ENCODE peak calls at places on chromosomes 4 and X, in six cellular contexts. X is WERI-Rb-1; Z is heart right ventricle; O is small intestine; V is HepG2; K is CD4-positive, CD25-positive, alpha-beta regulatory T cell. F is an unnamed sample. For H3K36me3, the result is how much of the 10 kb centered on the place peaks cover.

GRCh38 chr4:77092832-77093800 is 17.3 kb upstream of the CCNI start:
- DNase-seq in K (no peak), O (peak), Z (no peak), X (no peak), V (no peak), F (no peak)

GRCh38 chr4:173519130-173520101 is 10.6 kb downstream of the HAND2 start:
- DNase-seq in V (no peak), O (no peak), K (no peak), X (no peak), Z (peak), F (no peak)

GRCh38 chrX:151402719-151403390 is 5.8 kb downstream of the VMA21 start:
- DNase-seq in K (no peak), Z (peak), O (peak), V (no peak), X (no peak), F (no peak)

GRCh38 chr4:56656346-56656643 is 24.8 kb downstream of the HOPX start:
- DNase-seq in Z (peak), K (no peak), X (peak), O (peak), V (no peak), F (peak)

GRCh38 chr4:74056858-74057562 is 18.5 kb upstream of the CXCL3 start:
- DNase-seq in V (no peak), Z (no peak), X (no peak), O (no peak), K (no peak), F (no peak)

GRCh38 chrX:115988825-115989224 is 181.7 kb upstream of the AGTR2 start:
- DNase-seq in K (no peak), Z (no peak), V (no peak), O (no peak), X (no peak), F (no peak)

GRCh38 chrX:153411255-153411987 is at the start of gene ZFP92:
- DNase-seq in K (peak), X (no peak), Z (no peak), V (no peak), O (peak), F (no peak)

GRCh38 chrX:111511477-111511876 is at the start of gene SERTM2:
- DNase-seq in X (peak), O (peak), K (no peak), Z (no peak), V (no peak), F (peak)

GRCh38 chr4:39892988-39893692 is 84.6 kb downstream of the PDS5A start:
- DNase-seq in O (no peak), Z (no peak), X (no peak), K (no peak), V (no peak), F (no peak)
- H3K36me3 ChIP-seq in O (under half), Z (under half), X (half or more), K (half or more), V (under half), F (half or more)

DNA sequence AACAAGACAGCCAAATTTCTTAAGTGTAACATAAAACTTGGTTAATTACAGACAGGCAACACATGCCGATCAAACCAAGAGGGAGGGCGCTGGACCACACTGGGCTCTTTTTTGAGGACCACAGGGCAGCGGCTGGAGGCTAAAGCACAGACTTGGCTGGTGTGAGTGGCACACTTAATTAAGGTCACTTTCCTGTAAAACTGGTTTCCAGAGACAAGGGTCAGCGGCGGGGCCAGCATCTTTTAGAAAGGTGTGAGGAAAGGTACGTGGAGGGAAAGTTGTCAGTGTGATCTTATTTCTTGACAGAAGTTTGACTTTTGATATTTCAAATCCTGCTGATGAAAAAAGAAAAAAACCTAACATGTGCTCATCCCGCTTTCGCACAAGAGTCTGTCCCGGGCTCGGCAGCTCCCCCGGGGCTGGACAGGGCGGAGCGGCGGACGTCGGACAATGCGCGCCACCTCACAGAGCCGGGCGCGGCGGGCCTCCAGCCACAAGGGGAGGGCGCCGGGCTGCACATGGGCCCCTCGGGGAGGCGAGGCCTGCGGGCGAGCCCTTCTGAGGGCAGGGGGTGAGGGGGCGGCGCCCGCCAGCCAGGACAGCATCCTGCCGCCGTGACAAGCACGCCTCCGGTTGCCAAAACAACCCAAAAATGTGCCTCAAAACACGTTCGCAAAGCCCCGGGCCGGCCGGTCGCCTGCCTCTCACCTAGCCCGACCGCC is 658 bp upstream of the HSPA4L start:
- DNase-seq in O (peak), X (no peak), K (peak), Z (peak), V (no peak), F (no peak)
- H3K27ac ChIP-seq in O (no peak), X (peak), K (no peak), Z (peak), V (no peak), F (no peak)

GRCh38 chr4:7803992-7804758 is 135.5 kb downstream of the AFAP1 start:
- DNase-seq in O (peak), X (peak), K (peak), Z (peak), V (peak), F (peak)
- H3K36me3 ChIP-seq in O (under half), X (under half), K (under half), Z (under half), V (under half), F (under half)

DNA sequence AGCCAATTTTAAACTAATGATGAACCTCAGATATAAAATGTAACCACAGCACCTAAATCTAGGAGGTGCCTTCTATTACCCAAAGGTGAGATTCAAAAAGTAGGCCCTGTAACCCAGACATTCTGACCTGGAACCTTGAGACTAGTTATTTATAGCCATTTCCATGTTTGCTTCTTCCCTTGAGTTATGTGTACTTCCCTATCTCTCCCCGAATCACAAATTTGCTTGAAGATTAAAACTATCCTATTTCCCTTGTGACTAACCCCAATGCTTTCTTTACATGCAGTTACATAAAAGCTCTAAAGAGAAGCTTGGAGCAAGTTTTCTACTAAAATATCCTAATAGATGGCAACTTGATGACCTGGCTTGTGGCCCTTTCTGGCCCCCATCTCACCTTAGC is 32.6 kb upstream of the S100G start:
- DNase-seq in Z (no peak), X (no peak), K (no peak), V (no peak), O (no peak), F (no peak)
- H3K27ac ChIP-seq in Z (no peak), X (no peak), K (no peak), V (no peak), O (no peak), F (no peak)